ENCODE peak calls at places on chromosome 9, in seven cellular contexts. One of them, this sample, is unnamed.

GRCh38 chr9:5557606-5558587 is 47.6 kb downstream of the PDCD1LG2 start:
- DNase-seq in MCF 10A: no peak
- DNase-seq in posterior cingulate gyrus: no peak
- DNase-seq in HCT116: no peak
- DNase-seq in stimulated activated CD4-positive, alpha-beta T cell treated with anti-CD3 and anti-CD28 coated beads, Interleukin-1b, Interleukin-23, amount 100 ng/mL, for 48 hours: peak
- DNase-seq in chondrocyte: no peak
- DNase-seq in stomach: no peak
- DNase-seq in this sample: no peak

GRCh38 chr9:80197661-80198060 is 625.9 kb downstream of the TLE4 start:
- DNase-seq in posterior cingulate gyrus: no peak
- DNase-seq in stimulated activated CD4-positive, alpha-beta T cell treated with anti-CD3 and anti-CD28 coated beads, Interleukin-1b, Interleukin-23, amount 100 ng/mL, for 48 hours: no peak
- DNase-seq in HCT116: no peak
- DNase-seq in MCF 10A: no peak
- DNase-seq in stomach: no peak
- DNase-seq in chondrocyte: no peak
- DNase-seq in this sample: no peak

GRCh38 chr9:35357826-35358225 is 132.1 kb upstream of the RUSC2 start:
- DNase-seq in MCF 10A: no peak
- DNase-seq in stimulated activated CD4-positive, alpha-beta T cell treated with anti-CD3 and anti-CD28 coated beads, Interleukin-1b, Interleukin-23, amount 100 ng/mL, for 48 hours: no peak
- DNase-seq in chondrocyte: no peak
- DNase-seq in HCT116: no peak
- DNase-seq in stomach: no peak
- DNase-seq in posterior cingulate gyrus: no peak
- DNase-seq in this sample: no peak

GRCh38 chr9:114911167-114911821 is 19.1 kb downstream of the TNFSF8 start:
- DNase-seq in stomach: no peak
- DNase-seq in HCT116: no peak
- DNase-seq in chondrocyte: no peak
- DNase-seq in MCF 10A: peak
- DNase-seq in stimulated activated CD4-positive, alpha-beta T cell treated with anti-CD3 and anti-CD28 coated beads, Interleukin-1b, Interleukin-23, amount 100 ng/mL, for 48 hours: no peak
- DNase-seq in posterior cingulate gyrus: no peak
- DNase-seq in this sample: peak

GRCh38 chr9:12681620-12682019 is 11.6 kb upstream of the TYRP1 start:
- DNase-seq in stimulated activated CD4-positive, alpha-beta T cell treated with anti-CD3 and anti-CD28 coated beads, Interleukin-1b, Interleukin-23, amount 100 ng/mL, for 48 hours: no peak
- DNase-seq in stomach: no peak
- DNase-seq in MCF 10A: no peak
- DNase-seq in posterior cingulate gyrus: no peak
- DNase-seq in HCT116: no peak
- DNase-seq in chondrocyte: no peak
- DNase-seq in this sample: no peak

GRCh38 chr9:124212381-124213050 is 45.2 kb upstream of the NEK6 start:
- DNase-seq in HCT116: no peak
- DNase-seq in stomach: peak
- DNase-seq in stimulated activated CD4-positive, alpha-beta T cell treated with anti-CD3 and anti-CD28 coated beads, Interleukin-1b, Interleukin-23, amount 100 ng/mL, for 48 hours: no peak
- DNase-seq in chondrocyte: no peak
- DNase-seq in posterior cingulate gyrus: no peak
- DNase-seq in MCF 10A: no peak
- DNase-seq in this sample: peak

GRCh38 chr9:81829201-81829882 is 98.9 kb upstream of the SPATA31D4 start:
- DNase-seq in stimulated activated CD4-positive, alpha-beta T cell treated with anti-CD3 and anti-CD28 coated beads, Interleukin-1b, Interleukin-23, amount 100 ng/mL, for 48 hours: no peak
- DNase-seq in MCF 10A: no peak
- DNase-seq in posterior cingulate gyrus: no peak
- DNase-seq in HCT116: no peak
- DNase-seq in chondrocyte: no peak
- DNase-seq in stomach: no peak
- DNase-seq in this sample: no peak

GRCh38 chr9:104765138-104765537 is 1.2 kb downstream of the NIPSNAP3B start:
- DNase-seq in posterior cingulate gyrus: no peak
- DNase-seq in chondrocyte: no peak
- DNase-seq in HCT116: no peak
- DNase-seq in stomach: no peak
- DNase-seq in MCF 10A: no peak
- DNase-seq in stimulated activated CD4-positive, alpha-beta T cell treated with anti-CD3 and anti-CD28 coated beads, Interleukin-1b, Interleukin-23, amount 100 ng/mL, for 48 hours: no peak
- DNase-seq in this sample: no peak

GRCh38 chr9:101605547-101605946 is 10.8 kb upstream of the PPP3R2 start:
- DNase-seq in posterior cingulate gyrus: no peak
- DNase-seq in chondrocyte: no peak
- DNase-seq in MCF 10A: no peak
- DNase-seq in stimulated activated CD4-positive, alpha-beta T cell treated with anti-CD3 and anti-CD28 coated beads, Interleukin-1b, Interleukin-23, amount 100 ng/mL, for 48 hours: no peak
- DNase-seq in HCT116: no peak
- DNase-seq in stomach: no peak
- DNase-seq in this sample: no peak